ENCODE peak calls at places on chromosome 15, in nine cellular contexts. R, X, J, L, H, Z, A, N and V are unnamed samples.
A peak's percentile ranks its signal among the peaks of the same experiment; 100 is the strongest.

GRCh38 chr15:38267416-38268022 is 14.9 kb downstream of the SPRED1 start:
- DNase-seq in R (no peak), X (no peak), J (no peak), L (peak; percentile 36), H (no peak), Z (no peak), A (no peak), N (no peak), V (no peak)

GRCh38 chr15:74318376-74319137 is 48.9 kb downstream of the CYP11A1 start:
- DNase-seq in R (no peak), X (peak; percentile 40), J (no peak), L (peak; percentile 56), H (no peak), Z (peak; percentile 54), A (peak; percentile 40), N (no peak), V (no peak)

GRCh38 chr15:27951191-27951890 is 147.8 kb downstream of the OCA2 start:
- DNase-seq in R (no peak), X (no peak), J (no peak), L (no peak), H (peak; percentile 91), Z (no peak), A (no peak), N (no peak), V (peak; percentile 67)

GRCh38 chr15:40982855-40983254 is 29.6 kb downstream of the CHAC1 start:
- DNase-seq in R (no peak), X (peak; percentile 44), J (no peak), L (peak; percentile 77), H (no peak), Z (no peak), A (no peak), N (no peak), V (no peak)

GRCh38 chr15:40106203-40107161 is 2.2 kb downstream of the BMF start:
- DNase-seq in R (peak; percentile 92), X (no peak), J (no peak), L (peak; percentile 59), H (no peak), Z (peak; percentile 69), A (peak; percentile 36), N (peak; percentile 35), V (no peak)

GRCh38 chr15:65368300-65368617 is 9.5 kb downstream of the IGDCC3 start:
- DNase-seq in R (no peak), X (no peak), J (no peak), L (no peak), H (no peak), Z (no peak), A (no peak), N (peak; percentile 31), V (no peak)

GRCh38 chr15:34584996-34585395 is 1.5 kb upstream of the GOLGA8B start:
- DNase-seq in R (no peak), X (no peak), J (no peak), L (no peak), H (no peak), Z (no peak), A (no peak), N (no peak), V (no peak)

GRCh38 chr15:50247819-50248650 is 17.5 kb downstream of the HDC start:
- DNase-seq in R (peak; percentile 74), X (peak; percentile 16), J (no peak), L (no peak), H (no peak), Z (peak; percentile 18), A (no peak), N (no peak), V (no peak)

GRCh38 chr15:87219650-87220615 is 1036.6 kb downstream of the NTRK3 start:
- DNase-seq in R (peak; percentile 88), X (no peak), J (no peak), L (peak; percentile 52), H (peak; percentile 57), Z (no peak), A (no peak), N (no peak), V (no peak)

GRCh38 chr15:88917764-88918163 is 4.6 kb upstream of the MFGE8 start:
- DNase-seq in R (no peak), X (no peak), J (no peak), L (no peak), H (no peak), Z (no peak), A (no peak), N (no peak), V (no peak)

GRCh38 chr15:92847841-92848240 is 52.3 kb upstream of the CHD2 start:
- DNase-seq in R (no peak), X (no peak), J (no peak), L (no peak), H (no peak), Z (no peak), A (no peak), N (no peak), V (no peak)

GRCh38 chr15:80179025-80179759 is 26.4 kb downstream of the FAH start:
- DNase-seq in R (peak; percentile 95), X (peak; percentile 90), J (no peak), L (peak; percentile 95), H (no peak), Z (no peak), A (no peak), N (no peak), V (no peak)

GRCh38 chr15:89673162-89673506 is 6.0 kb downstream of the PLIN1 start:
- DNase-seq in R (no peak), X (no peak), J (no peak), L (peak; percentile 24), H (no peak), Z (no peak), A (no peak), N (peak; percentile 71), V (no peak)

GRCh38 chr15:75648156-75649000 is 666 bp downstream of the SNX33 start:
- DNase-seq in R (no peak), X (no peak), J (no peak), L (peak; percentile 45), H (no peak), Z (peak; percentile 50), A (no peak), N (peak; percentile 65), V (peak; percentile 36)

GRCh38 chr15:32855942-32856341 is 138.1 kb downstream of the GREM1 start:
- DNase-seq in R (peak; percentile 96), X (peak; percentile 98), J (no peak), L (peak; percentile 100), H (no peak), Z (no peak), A (no peak), N (no peak), V (no peak)

GRCh38 chr15:90043611-90044010 is 42.5 kb downstream of the ZNF710 start:
- DNase-seq in R (no peak), X (no peak), J (no peak), L (no peak), H (no peak), Z (no peak), A (no peak), N (no peak), V (no peak)

GRCh38 chr15:70318996-70319465 is 221.3 kb upstream of the TLE3 start:
- DNase-seq in R (no peak), X (peak; percentile 59), J (no peak), L (peak; percentile 67), H (no peak), Z (no peak), A (no peak), N (no peak), V (no peak)

GRCh38 chr15:98787936-98788757 is 139.8 kb downstream of the IGF1R start:
- DNase-seq in R (peak; percentile 51), X (no peak), J (no peak), L (peak; percentile 32), H (no peak), Z (no peak), A (no peak), N (no peak), V (peak; percentile 33)

GRCh38 chr15:101266034-101266433 is 11.3 kb downstream of the SELENOS start:
- DNase-seq in R (no peak), X (peak; percentile 39), J (no peak), L (peak; percentile 65), H (no peak), Z (no peak), A (no peak), N (no peak), V (no peak)

GRCh38 chr15:28075482-28076029 is 23.6 kb downstream of the OCA2 start:
- DNase-seq in R (no peak), X (no peak), J (no peak), L (no peak), H (no peak), Z (no peak), A (peak; percentile 31), N (no peak), V (no peak)

GRCh38 chr15:59138243-59138642 is 33.3 kb downstream of the CCNB2 start:
- DNase-seq in R (peak; percentile 53), X (peak; percentile 41), J (peak; percentile 24), L (peak; percentile 62), H (no peak), Z (no peak), A (no peak), N (peak; percentile 42), V (no peak)

GRCh38 chr15:67133738-67134576 is 68.6 kb downstream of the SMAD3 start:
- DNase-seq in R (peak; percentile 54), X (peak; percentile 69), J (peak; percentile 58), L (peak; percentile 70), H (no peak), Z (no peak), A (no peak), N (peak; percentile 54), V (no peak)

GRCh38 chr15:48828906-48829305 is 18.0 kb upstream of the CEP152 start:
- DNase-seq in R (peak; percentile 66), X (no peak), J (no peak), L (no peak), H (no peak), Z (no peak), A (no peak), N (no peak), V (no peak)

GRCh38 chr15:61750271-61751084 is 309.8 kb downstream of the VPS13C start:
- DNase-seq in R (peak; percentile 60), X (no peak), J (no peak), L (no peak), H (no peak), Z (no peak), A (no peak), N (no peak), V (no peak)

GRCh38 chr15:46293550-46293949 is 658.7 kb downstream of the SQOR start:
- DNase-seq in R (peak; percentile 2), X (no peak), J (no peak), L (no peak), H (no peak), Z (no peak), A (no peak), N (no peak), V (no peak)

GRCh38 chr15:40333922-40334492 is 6.7 kb downstream of the CCDC9B start:
- DNase-seq in R (peak; percentile 72), X (peak; percentile 84), J (no peak), L (peak; percentile 88), H (peak; percentile 95), Z (peak; percentile 78), A (no peak), N (no peak), V (no peak)

GRCh38 chr15:30990036-30990435 is 1.4 kb downstream of the MTMR10 start:
- DNase-seq in R (no peak), X (no peak), J (no peak), L (no peak), H (no peak), Z (no peak), A (no peak), N (no peak), V (no peak)

GRCh38 chr15:70036585-70037343 is 61.0 kb downstream of the TLE3 start:
- DNase-seq in R (peak; percentile 68), X (no peak), J (no peak), L (no peak), H (no peak), Z (no peak), A (peak; percentile 59), N (no peak), V (no peak)

GRCh38 chr15:98770984-98771383 is 122.6 kb downstream of the IGF1R start:
- DNase-seq in R (no peak), X (no peak), J (no peak), L (no peak), H (no peak), Z (no peak), A (no peak), N (no peak), V (no peak)

GRCh38 chr15:74961616-74962015 is 5.0 kb upstream of the RPP25 start:
- DNase-seq in R (no peak), X (no peak), J (no peak), L (no peak), H (no peak), Z (no peak), A (no peak), N (no peak), V (no peak)

GRCh38 chr15:40743921-40744809 is 10.9 kb downstream of the RMDN3 start:
- DNase-seq in R (peak; percentile 93), X (peak; percentile 68), J (peak; percentile 51), L (peak; percentile 91), H (no peak), Z (no peak), A (no peak), N (no peak), V (no peak)